ENCODE peak calls at places on chromosomes 2 and 18, in nine cellular contexts. O is B cell, S is fibroblast of villous mesenchyme, C is endothelial cell, W is psoas muscle, X is OCI-LY7, J is A549, U is lower leg skin, Y is retinal pigment epithelial cell. F is an unnamed sample.

GRCh38 chr2:118980573-118980972 is 38.6 kb downstream of the MARCO start:
- DNase-seq in S (no peak), J (no peak), C (no peak), O (no peak), U (peak), W (no peak), Y (no peak), X (no peak), F (no peak)

GRCh38 chr2:45826889-45827635 is 175.6 kb downstream of the PRKCE start:
- DNase-seq in O (no peak), C (no peak), W (peak), U (peak), X (no peak), J (no peak), S (peak), Y (no peak), F (no peak)

GRCh38 chr2:15242936-15243461 is 318.1 kb downstream of the NBAS start:
- DNase-seq in W (no peak), Y (no peak), O (no peak), U (no peak), J (no peak), S (no peak), X (no peak), C (no peak), F (no peak)

GRCh38 chr2:172330060-172330671 is 97.2 kb upstream of the ITGA6 start:
- DNase-seq in C (no peak), X (no peak), O (no peak), Y (no peak), U (peak), W (no peak), S (no peak), J (no peak), F (no peak)

GRCh38 chr2:43445248-43445647 is 150.6 kb downstream of the THADA start:
- DNase-seq in U (no peak), S (no peak), J (no peak), Y (no peak), C (peak), X (no peak), O (no peak), W (no peak), F (no peak)

GRCh38 chr2:119837350-119837749 is 77.6 kb downstream of the PTPN4 start:
- DNase-seq in W (no peak), U (no peak), S (no peak), X (no peak), O (no peak), C (no peak), Y (no peak), J (no peak), F (no peak)

GRCh38 chr18:13611058-13611615 is 115.2 kb downstream of the FAM210A start:
- DNase-seq in J (no peak), U (no peak), S (peak), C (peak), X (peak), O (peak), Y (no peak), W (peak), F (no peak)

GRCh38 chr2:106068415-106068814 is 125.7 kb downstream of the UXS1 start:
- DNase-seq in X (no peak), O (no peak), J (no peak), Y (no peak), C (no peak), U (no peak), W (no peak), S (no peak), F (no peak)

GRCh38 chr2:206040525-206040924 is 45.4 kb downstream of the INO80D start:
- DNase-seq in J (no peak), X (no peak), S (peak), C (no peak), U (no peak), W (no peak), O (no peak), Y (no peak), F (no peak)

GRCh38 chr2:216139884-216140283 is 30.7 kb downstream of the XRCC5 start:
- DNase-seq in W (no peak), S (no peak), O (peak), X (peak), Y (no peak), J (peak), U (no peak), C (peak), F (peak)

GRCh38 chr2:237663517-237663916 is 36.1 kb downstream of the LRRFIP1 start:
- DNase-seq in J (no peak), X (no peak), Y (no peak), U (no peak), C (no peak), W (no peak), S (no peak), O (no peak), F (no peak)

GRCh38 chr2:97868986-97869721 is 126.6 kb downstream of the TMEM131 start:
- DNase-seq in U (no peak), S (peak), X (no peak), W (peak), Y (peak), C (no peak), O (no peak), J (peak), F (peak)

GRCh38 chr2:42792583-42793313 is at the start of gene HAAO:
- DNase-seq in W (peak), Y (no peak), O (peak), S (no peak), X (no peak), C (peak), U (peak), J (no peak), F (peak)

GRCh38 chr2:177165731-177166711 is 46.6 kb upstream of the HNRNPA3 start:
- DNase-seq in J (no peak), C (no peak), X (peak), O (peak), Y (peak), S (peak), W (no peak), U (no peak), F (no peak)

GRCh38 chr2:105934467-105934866 is 189.8 kb downstream of the NCK2 start:
- DNase-seq in Y (no peak), X (no peak), U (no peak), C (no peak), O (no peak), S (no peak), J (no peak), W (no peak), F (no peak)

GRCh38 chr2:7943446-7943845 is 738.4 kb upstream of the ID2 start:
- DNase-seq in C (no peak), O (no peak), X (no peak), U (no peak), Y (no peak), W (no peak), J (no peak), S (no peak), F (no peak)

GRCh38 chr2:16675781-16676180 is 10.1 kb upstream of the CYRIA start:
- DNase-seq in W (no peak), U (no peak), X (no peak), Y (no peak), C (no peak), J (no peak), S (no peak), O (no peak), F (no peak)

GRCh38 chr2:200471928-200472645 is 37.8 kb downstream of the KCTD18 start:
- DNase-seq in U (no peak), O (no peak), C (no peak), W (no peak), X (no peak), Y (no peak), S (no peak), J (no peak), F (no peak)

GRCh38 chr2:204260162-204260877 is 285.0 kb upstream of the PARD3B start:
- DNase-seq in O (peak), C (peak), U (no peak), S (peak), W (peak), J (peak), Y (no peak), X (peak), F (peak)

GRCh38 chr18:75116809-75117208 is 92.1 kb downstream of the PTGR3 start:
- DNase-seq in X (no peak), J (no peak), S (no peak), U (no peak), O (no peak), Y (no peak), W (no peak), C (no peak), F (no peak)

GRCh38 chr2:164816046-164816445 is 25.6 kb downstream of the COBLL1 start:
- DNase-seq in W (no peak), C (no peak), J (no peak), S (no peak), O (no peak), X (no peak), U (no peak), Y (no peak), F (no peak)

GRCh38 chr2:37173741-37174140 is 14.7 kb downstream of the SULT6B1 start:
- DNase-seq in Y (no peak), W (no peak), J (no peak), O (no peak), U (no peak), S (no peak), C (no peak), X (no peak), F (no peak)

GRCh38 chr2:11128258-11128951 is 26.9 kb upstream of the SLC66A3 start:
- DNase-seq in U (no peak), S (no peak), Y (no peak), C (no peak), W (no peak), O (no peak), J (no peak), X (no peak), F (no peak)

GRCh38 chr2:187188783-187189631 is 259.0 kb downstream of the CALCRL start:
- DNase-seq in S (no peak), U (no peak), J (no peak), Y (no peak), X (no peak), O (no peak), C (no peak), W (no peak), F (no peak)

GRCh38 chr2:23434721-23435121 is 49.7 kb downstream of the KLHL29 start:
- DNase-seq in O (no peak), Y (no peak), U (peak), S (peak), J (no peak), X (no peak), W (no peak), C (no peak), F (no peak)

GRCh38 chr2:163565192-163565591 is 170.6 kb downstream of the FIGN start:
- DNase-seq in X (no peak), W (no peak), Y (no peak), U (no peak), S (no peak), C (no peak), J (no peak), O (no peak), F (no peak)

GRCh38 chr18:45359275-45360009 is 255.8 kb upstream of the SLC14A2 start:
- DNase-seq in W (no peak), S (no peak), C (no peak), Y (no peak), J (no peak), X (no peak), O (no peak), U (no peak), F (peak)

GRCh38 chr2:171762879-171763573 is 75.8 kb downstream of the DYNC1I2 start:
- DNase-seq in Y (no peak), J (no peak), X (no peak), O (no peak), W (no peak), U (no peak), C (no peak), S (peak), F (no peak)

GRCh38 chr18:22674300-22674699 is 256.6 kb upstream of the CTAGE1 start:
- DNase-seq in X (no peak), Y (peak), C (no peak), O (no peak), U (no peak), S (peak), W (no peak), J (peak), F (peak)

GRCh38 chr2:155169317-155169716 is 470.8 kb downstream of the KCNJ3 start:
- DNase-seq in C (no peak), Y (no peak), W (no peak), J (no peak), S (no peak), O (no peak), X (no peak), U (no peak), F (no peak)

GRCh38 chr2:238771193-238771592 is 76.7 kb upstream of the TWIST2 start:
- DNase-seq in W (no peak), O (no peak), C (no peak), X (no peak), J (no peak), S (peak), U (no peak), Y (no peak), F (no peak)
- TF ChIP-seq CTCF in W (no peak), O (no peak), C (no peak), X (no peak), J (no peak), S (peak), U (no peak), Y (no peak), F (no peak)

GRCh38 chr2:26462511-26463251 is 15.2 kb downstream of the OTOF start:
- DNase-seq in W (peak), J (peak), S (peak), Y (peak), O (no peak), X (no peak), U (no peak), C (peak), F (peak)
- TF ChIP-seq CTCF in W (peak), J (peak), S (peak), Y (peak), O (no peak), X (peak), U (no peak), C (peak), F (peak)

DNA sequence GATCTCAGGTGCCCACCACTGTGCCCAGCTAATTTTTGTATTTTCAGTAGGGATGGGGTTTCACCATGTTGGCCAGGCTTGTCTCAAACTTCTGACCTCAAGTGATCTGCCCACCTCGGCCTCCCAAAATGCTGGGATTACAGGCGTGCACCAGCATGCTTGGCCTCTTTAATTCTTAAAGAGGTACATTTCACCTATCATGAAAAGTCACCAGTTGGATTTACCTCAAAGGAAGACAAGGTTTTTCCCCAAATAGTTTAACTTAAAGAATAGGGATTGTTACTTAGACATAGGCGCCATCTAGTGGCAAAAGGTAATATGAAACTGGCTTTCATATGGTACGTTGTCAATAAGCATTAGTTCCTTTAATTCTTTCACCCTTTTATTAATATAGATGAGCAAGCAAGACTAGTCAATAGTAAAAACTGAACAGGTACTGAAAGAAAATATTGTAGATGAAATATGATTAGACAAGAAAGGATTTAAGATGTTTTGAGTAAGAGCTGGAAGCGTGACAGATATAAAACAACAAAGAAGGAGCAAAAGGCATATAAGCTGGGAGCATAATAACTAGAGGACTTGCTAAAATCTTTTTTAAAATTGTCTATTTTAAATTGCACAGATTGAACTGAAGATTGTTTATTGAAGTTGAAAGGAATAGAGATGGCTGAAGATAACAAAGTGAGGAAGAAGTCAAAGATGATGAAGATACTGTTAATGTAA is 35.0 kb upstream of the PSMD14 start:
- DNase-seq in O (peak), U (no peak), W (no peak), S (peak), X (peak), C (peak), J (peak), Y (peak), F (peak)
- TF ChIP-seq CTCF in O (peak), U (no peak), W (peak), S (peak), X (peak), C (peak), J (peak), Y (peak), F (peak)

DNA sequence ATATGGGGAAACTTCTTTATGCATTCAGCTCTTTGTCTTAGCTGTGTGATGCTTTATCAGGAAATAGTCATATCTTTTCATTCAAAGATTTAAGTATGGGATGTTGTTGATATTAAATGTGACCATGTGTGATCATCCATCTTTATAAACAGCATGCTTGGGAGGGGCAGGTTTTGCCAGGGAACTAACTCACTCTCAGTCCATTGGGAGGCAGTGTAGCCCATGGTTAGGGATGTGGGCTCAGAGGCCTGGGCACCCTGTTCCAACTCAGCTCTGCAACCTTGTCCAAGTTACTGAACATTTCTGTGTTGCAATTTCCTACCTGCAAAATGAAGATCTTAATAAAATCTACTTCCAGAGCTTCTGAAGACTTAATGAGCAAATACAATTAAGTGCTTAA is 92.0 kb upstream of the BCL2L11 start:
- DNase-seq in S (no peak), C (no peak), O (peak), U (no peak), Y (no peak), X (peak), J (no peak), W (no peak), F (peak)
- TF ChIP-seq CTCF in S (no peak), C (no peak), O (no peak), U (no peak), Y (no peak), X (peak), J (no peak), W (no peak), F (no peak)

GRCh38 chr2:178522950-178523595 is 42.8 kb downstream of the PLEKHA3 start:
- DNase-seq in O (peak), X (peak), S (peak), W (peak), Y (peak), C (peak), J (peak), U (peak), F (peak)
- TF ChIP-seq CTCF in O (peak), X (peak), S (peak), W (peak), Y (peak), C (peak), J (peak), U (peak), F (peak)

GRCh38 chr18:62637807-62638687 is 77.3 kb upstream of the PHLPP1 start:
- DNase-seq in W (no peak), O (peak), C (peak), U (peak), J (peak), S (peak), X (peak), Y (no peak), F (peak)
- TF ChIP-seq CTCF in W (peak), O (peak), C (peak), U (no peak), J (peak), S (peak), X (peak), Y (peak), F (peak)

GRCh38 chr2:218756599-218757377 is 25.2 kb upstream of the CYP27A1 start:
- DNase-seq in S (no peak), W (no peak), U (peak), Y (no peak), J (no peak), X (no peak), C (no peak), O (no peak), F (no peak)
- TF ChIP-seq CTCF in S (no peak), W (no peak), U (no peak), Y (no peak), J (no peak), X (no peak), C (no peak), O (no peak), F (no peak)

DNA sequence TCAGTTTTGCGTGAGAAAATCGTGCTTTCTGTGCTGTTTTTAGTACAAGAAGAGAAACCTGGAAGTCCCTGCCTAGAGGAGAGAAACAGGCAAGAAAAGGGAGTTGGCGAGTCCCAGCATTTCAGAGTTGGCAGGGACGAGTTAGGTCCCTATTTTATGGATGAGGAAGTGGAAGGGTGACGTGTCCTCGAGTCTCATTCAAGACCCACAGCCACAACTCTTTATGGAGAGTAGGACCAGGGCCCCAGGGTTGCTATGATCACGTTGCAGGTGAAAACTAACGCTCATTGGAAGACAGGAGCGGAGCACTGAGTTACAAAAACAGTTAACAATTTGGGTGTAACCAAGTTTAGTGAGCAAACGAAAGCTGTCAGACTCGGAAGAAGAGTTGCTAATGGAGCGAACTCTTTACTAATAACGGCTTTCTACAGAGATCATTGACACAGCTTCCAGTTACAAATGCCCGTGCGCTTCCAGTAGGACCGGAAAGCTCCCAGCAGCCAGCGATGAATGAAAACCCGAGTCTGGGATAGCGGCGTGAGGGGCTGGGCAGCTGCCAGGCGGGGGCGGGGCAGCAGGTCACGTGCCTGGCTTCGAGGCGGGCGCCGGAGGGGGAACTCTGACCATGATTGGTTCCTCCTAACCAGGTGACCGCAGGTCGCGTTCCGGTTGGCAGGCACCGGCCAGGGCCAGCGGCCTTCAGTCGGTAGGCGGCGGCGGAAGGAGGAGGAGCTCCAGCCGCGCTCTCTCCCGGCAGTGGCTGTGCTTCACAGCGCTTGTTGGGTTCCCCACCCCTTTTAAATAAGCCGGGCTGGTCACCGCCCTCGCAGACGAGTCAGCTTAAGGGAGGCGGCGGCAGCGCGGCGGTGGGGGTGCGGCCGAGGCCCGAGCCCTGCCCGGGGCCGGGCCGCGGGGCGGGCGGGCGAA is at the start of gene CCNYL1:
- DNase-seq in S (peak), O (peak), U (peak), W (peak), J (peak), Y (peak), C (peak), X (peak), F (peak)
- TF ChIP-seq CTCF in S (peak), O (no peak), U (no peak), W (peak), J (no peak), Y (no peak), C (no peak), X (no peak), F (no peak)